ENCODE peak calls at places on chromosomes 16 and 17, in five cellular contexts. B, X, C, N and U are unnamed samples.

GRCh38 chr17:8029121-8029520 is 9.7 kb upstream of the ALOX15B start:
- DNase-seq in B (no peak), X (no peak), C (no peak), N (no peak), U (no peak)

GRCh38 chr17:56795098-56795497 is 38.6 kb downstream of the C17orf67 start:
- DNase-seq in B (no peak), X (no peak), C (no peak), N (no peak), U (no peak)

GRCh38 chr17:66897141-66897540 is 62.2 kb downstream of the CACNG5 start:
- DNase-seq in B (no peak), X (no peak), C (no peak), N (no peak), U (no peak)

GRCh38 chr16:89115216-89115949 is 21.7 kb downstream of the ACSF3 start:
- DNase-seq in B (peak), X (no peak), C (no peak), N (no peak), U (no peak)

GRCh38 chr17:44595216-44595775 is 38.0 kb downstream of the FZD2 start:
- DNase-seq in B (no peak), X (no peak), C (no peak), N (no peak), U (no peak)

GRCh38 chr17:53336281-53336680 is 486.4 kb upstream of the KIF2B start:
- DNase-seq in B (no peak), X (no peak), C (no peak), N (no peak), U (no peak)

GRCh38 chr17:19724501-19725420 is 8.4 kb upstream of the SLC47A2 start:
- DNase-seq in B (peak), X (no peak), C (no peak), N (no peak), U (no peak)

GRCh38 chr16:53754938-53755910 is 51.3 kb downstream of the FTO start:
- DNase-seq in B (no peak), X (no peak), C (no peak), N (peak), U (peak)

GRCh38 chr16:78543066-78543465 is 443.6 kb downstream of the WWOX start:
- DNase-seq in B (peak), X (no peak), C (peak), N (no peak), U (peak)

GRCh38 chr17:4901648-4902344 is 1.1 kb downstream of the CHRNE start:
- DNase-seq in B (no peak), X (no peak), C (no peak), N (no peak), U (no peak)

GRCh38 chr16:69563605-69564580 is 1.9 kb upstream of the NFAT5 start:
- DNase-seq in B (peak), X (no peak), C (peak), N (no peak), U (no peak)